ENCODE peak calls at places on chromosome 17, in four cellular contexts. One of them, this sample, is unnamed. For H3K4me1, the result is how much of the 10 kb centered on the place peaks cover.

GRCh38 chr17:17669851-17670232 is 11.4 kb upstream of the RAI1 start:
- ATAC-seq in A549: no peak
- ATAC-seq in K562: no peak
- ATAC-seq in GM12878: no peak
- ATAC-seq in this sample: no peak

GRCh38 chr17:40107266-40107980 is 7.0 kb upstream of the NR1D1 start:
- ATAC-seq in A549: no peak
- ATAC-seq in K562: no peak
- ATAC-seq in GM12878: peak
- ATAC-seq in this sample: peak

GRCh38 chr17:75722076-75722475 is 817 bp downstream of the ITGB4 start:
- ATAC-seq in A549: peak
- ATAC-seq in K562: no peak
- ATAC-seq in GM12878: no peak
- ATAC-seq in this sample: no peak

GRCh38 chr17:47270946-47271705 is 17.5 kb downstream of the ITGB3 start:
- ATAC-seq in A549: no peak
- ATAC-seq in K562: no peak
- ATAC-seq in GM12878: peak
- ATAC-seq in this sample: no peak

GRCh38 chr17:73906896-73907600 is 262.8 kb upstream of the SDK2 start:
- ATAC-seq in A549: no peak
- ATAC-seq in K562: no peak
- ATAC-seq in GM12878: no peak
- ATAC-seq in this sample: no peak

GRCh38 chr17:32136856-32137255 is 5.4 kb upstream of the RHOT1 start:
- ATAC-seq in A549: peak
- ATAC-seq in K562: no peak
- ATAC-seq in GM12878: peak
- ATAC-seq in this sample: no peak

GRCh38 chr17:8231701-8232100 is 16.2 kb downstream of the CTC1 start:
- ATAC-seq in A549: no peak
- ATAC-seq in K562: no peak
- ATAC-seq in GM12878: no peak
- ATAC-seq in this sample: no peak

GRCh38 chr17:80813318-80813717 is 178.3 kb upstream of the CHMP6 start:
- ATAC-seq in A549: no peak
- ATAC-seq in K562: no peak
- ATAC-seq in GM12878: no peak
- ATAC-seq in this sample: no peak

GRCh38 chr17:37429442-37429841 is 22.8 kb downstream of the TADA2A start:
- ATAC-seq in A549: no peak
- ATAC-seq in K562: peak
- ATAC-seq in GM12878: peak
- ATAC-seq in this sample: no peak

GRCh38 chr17:9672266-9672665 is 26.9 kb downstream of the USP43 start:
- ATAC-seq in A549: no peak
- ATAC-seq in K562: no peak
- ATAC-seq in GM12878: no peak
- ATAC-seq in this sample: no peak

GRCh38 chr17:1742371-1743093 is at the start of gene SERPINF2:
- ATAC-seq in A549: peak
- ATAC-seq in K562: no peak
- ATAC-seq in GM12878: peak
- ATAC-seq in this sample: no peak

GRCh38 chr17:50426472-50426782 is 409 bp downstream of the ACSF2 start:
- ATAC-seq in A549: peak
- ATAC-seq in K562: no peak
- ATAC-seq in GM12878: no peak
- ATAC-seq in this sample: no peak

GRCh38 chr17:66904760-66905637 is 59.5 kb upstream of the CACNG4 start:
- ATAC-seq in A549: peak
- ATAC-seq in K562: no peak
- ATAC-seq in GM12878: no peak
- ATAC-seq in this sample: no peak

GRCh38 chr17:50517504-50518264 is 9.4 kb downstream of the MYCBPAP start:
- ATAC-seq in A549: peak
- ATAC-seq in K562: peak
- ATAC-seq in GM12878: no peak
- ATAC-seq in this sample: no peak

GRCh38 chr17:74760404-74761105 is 12.1 kb downstream of the NHERF1 start:
- ATAC-seq in A549: peak
- ATAC-seq in K562: peak
- ATAC-seq in GM12878: no peak
- ATAC-seq in this sample: no peak

GRCh38 chr17:75670868-75671267 is 3.7 kb downstream of the SAP30BP start:
- ATAC-seq in A549: no peak
- ATAC-seq in K562: no peak
- ATAC-seq in GM12878: no peak
- ATAC-seq in this sample: no peak

GRCh38 chr17:49817993-49818392 is 29.5 kb downstream of the KAT7 start:
- ATAC-seq in A549: no peak
- ATAC-seq in K562: no peak
- ATAC-seq in GM12878: no peak
- ATAC-seq in this sample: no peak

GRCh38 chr17:16462070-16462864 is 29.7 kb downstream of the LRRC75A start:
- ATAC-seq in A549: no peak
- ATAC-seq in K562: no peak
- ATAC-seq in GM12878: no peak
- ATAC-seq in this sample: no peak

GRCh38 chr17:3924421-3925350 is 8.4 kb upstream of the P2RX1 start:
- ATAC-seq in A549: no peak
- ATAC-seq in K562: no peak
- ATAC-seq in GM12878: no peak
- ATAC-seq in this sample: peak

GRCh38 chr17:44122825-44123355 is 551 bp downstream of the HDAC5 start:
- ATAC-seq in A549: no peak
- ATAC-seq in K562: peak
- ATAC-seq in GM12878: peak
- ATAC-seq in this sample: no peak

GRCh38 chr17:4858880-4859260 is 25.7 kb downstream of the MINK1 start:
- ATAC-seq in A549: peak
- ATAC-seq in K562: no peak
- ATAC-seq in GM12878: peak
- ATAC-seq in this sample: peak

GRCh38 chr17:62717589-62718342 is 90.3 kb downstream of the MRC2 start:
- ATAC-seq in A549: no peak
- ATAC-seq in K562: peak
- ATAC-seq in GM12878: no peak
- ATAC-seq in this sample: no peak
- H3K27ac ChIP-seq in A549: peak
- H3K27ac ChIP-seq in K562: no peak
- H3K27ac ChIP-seq in GM12878: no peak
- H3K27ac ChIP-seq in this sample: no peak

GRCh38 chr17:34255381-34255732 is 272 bp downstream of the CCL2 start:
- ATAC-seq in A549: peak
- ATAC-seq in K562: no peak
- ATAC-seq in GM12878: no peak
- ATAC-seq in this sample: no peak
- H3K4me1 ChIP-seq in A549: half or more
- H3K4me1 ChIP-seq in K562: under half
- H3K4me1 ChIP-seq in GM12878: under half
- H3K4me1 ChIP-seq in this sample: under half

DNA sequence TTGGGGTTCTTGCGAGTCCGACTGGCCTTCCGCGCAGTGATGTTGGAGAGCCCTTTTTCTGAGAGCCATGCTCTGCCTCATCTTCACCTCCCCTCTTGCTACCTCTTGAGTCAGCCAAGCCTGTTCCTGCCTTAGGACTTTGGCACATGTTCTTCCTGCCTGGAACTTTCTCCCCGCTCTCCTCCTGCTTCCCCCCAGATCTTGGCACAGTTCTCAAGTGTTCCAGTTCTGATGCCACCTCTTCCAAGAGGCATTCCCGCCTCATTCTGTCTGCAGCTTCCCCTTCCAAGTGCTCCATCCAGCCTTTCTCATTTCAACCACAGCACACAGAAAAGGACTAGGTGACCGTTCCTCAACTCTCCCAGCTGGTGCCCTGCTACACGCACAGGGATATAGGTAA is 7.7 kb downstream of the AKAP1 start:
- ATAC-seq in A549: no peak
- ATAC-seq in K562: no peak
- ATAC-seq in GM12878: no peak
- ATAC-seq in this sample: peak
- TF ChIP-seq EP300 in A549: no peak
- TF ChIP-seq EP300 in K562: no peak
- TF ChIP-seq EP300 in GM12878: no peak
- TF ChIP-seq EP300 in this sample: no peak

GRCh38 chr17:41814195-41814594 is 1.4 kb downstream of the FKBP10 start:
- ATAC-seq in A549: no peak
- ATAC-seq in K562: no peak
- ATAC-seq in GM12878: no peak
- ATAC-seq in this sample: no peak
- H3K27ac ChIP-seq in A549: peak
- H3K27ac ChIP-seq in K562: no peak
- H3K27ac ChIP-seq in GM12878: no peak
- H3K27ac ChIP-seq in this sample: no peak